ENCODE peak calls at places on chromosome 18, in ten cellular contexts. E, S, V, J, I, Q, Z, C, T and G are unnamed samples.

GRCh38 chr18:11119550-11119949 is 29.8 kb downstream of the PIEZO2 start:
- DNase-seq in E (no peak), J (no peak), I (no peak), V (no peak), Q (no peak), S (no peak), Z (peak), T (no peak), C (no peak), G (no peak)

GRCh38 chr18:23267447-23267776 is 132.1 kb downstream of the CABLES1 start:
- DNase-seq in V (no peak), J (no peak), I (no peak), Z (no peak), C (no peak), E (no peak), Q (no peak), T (no peak), S (no peak), G (no peak)

GRCh38 chr18:8778824-8779223 is 73.5 kb downstream of the MTCL1 start:
- DNase-seq in T (no peak), Z (no peak), I (no peak), Q (no peak), V (no peak), J (no peak), C (no peak), S (no peak), E (no peak), G (no peak)

GRCh38 chr18:78546281-78546680 is 433.3 kb upstream of the SALL3 start:
- DNase-seq in Z (no peak), I (no peak), J (no peak), C (no peak), E (no peak), T (no peak), Q (no peak), V (peak), S (no peak), G (no peak)

GRCh38 chr18:48050176-48050575 is 119.7 kb upstream of the SMAD2 start:
- DNase-seq in E (no peak), I (no peak), S (no peak), V (peak), T (no peak), Z (no peak), J (no peak), Q (no peak), C (no peak), G (peak)

GRCh38 chr18:48085781-48086487 is 155.5 kb upstream of the SMAD2 start:
- DNase-seq in V (no peak), S (no peak), T (no peak), J (no peak), C (no peak), Q (no peak), Z (no peak), I (no peak), E (no peak), G (no peak)

GRCh38 chr18:77063256-77063655 is 69.3 kb downstream of the MBP start:
- DNase-seq in C (peak), V (no peak), Z (no peak), I (peak), J (peak), S (no peak), T (peak), Q (peak), E (no peak), G (peak)

GRCh38 chr18:43049021-43049420 is 66.5 kb downstream of the RIT2 start:
- DNase-seq in Z (no peak), I (no peak), Q (no peak), E (no peak), C (no peak), J (no peak), V (no peak), S (no peak), T (no peak), G (no peak)

GRCh38 chr18:70339915-70340314 is 51.1 kb downstream of the SOCS6 start:
- DNase-seq in T (no peak), V (no peak), I (no peak), J (no peak), E (no peak), Z (no peak), S (no peak), C (no peak), Q (no peak), G (no peak)

GRCh38 chr18:77000527-77000926 is 132.1 kb downstream of the MBP start:
- DNase-seq in T (peak), Z (peak), S (peak), C (peak), V (no peak), I (no peak), J (peak), E (peak), Q (peak), G (no peak)

GRCh38 chr18:57583297-57583835 is 3.1 kb downstream of the FECH start:
- DNase-seq in I (no peak), T (no peak), J (no peak), Q (no peak), S (no peak), E (no peak), Z (no peak), C (no peak), V (no peak), G (no peak)

GRCh38 chr18:26812462-26812861 is 53.0 kb downstream of the AQP4 start:
- DNase-seq in I (no peak), T (no peak), J (no peak), V (no peak), S (no peak), E (no peak), C (no peak), Z (no peak), Q (no peak), G (no peak)

GRCh38 chr18:39966275-39966674 is 1988.8 kb upstream of the PIK3C3 start:
- DNase-seq in C (no peak), Z (no peak), Q (no peak), J (no peak), S (no peak), I (no peak), E (no peak), T (no peak), V (no peak), G (no peak)